ENCODE peak calls at places on chromosome X, in four cellular contexts. R is K562, C is HepG2, I is GM12878. K is an unnamed sample.
A peak's percentile ranks its signal among the peaks of the same experiment; 100 is the strongest.

GRCh38 chrX:108439434-108439883 is at the start of gene COL4A5:
- DNase-seq in R (peak; percentile 70), C (peak; percentile 84), I (no peak), K (peak; percentile 85)

GRCh38 chrX:134836497-134836968 is 154.3 kb upstream of the SMIM10 start:
- DNase-seq in R (peak; percentile 38), C (no peak), I (no peak), K (no peak)

GRCh38 chrX:150983526-150984163 is 510 bp downstream of the HMGB3 start:
- DNase-seq in C (no peak), I (no peak), R (peak; percentile 13), K (no peak)

GRCh38 chrX:44415639-44416386 is 72.3 kb upstream of the EFHC2 start:
- DNase-seq in I (no peak), R (no peak), C (no peak), K (no peak)

GRCh38 chrX:109826954-109827708 is 94.1 kb upstream of the ACSL4 start:
- DNase-seq in R (no peak), C (peak; percentile 72), I (no peak), K (peak; percentile 3)

GRCh38 chrX:15769300-15769954 is 20.9 kb upstream of the ZRSR2 start:
- DNase-seq in R (no peak), I (no peak), C (no peak), K (peak; percentile 39)

GRCh38 chrX:2913118-2913517 is 16.0 kb downstream of the ARSD start:
- DNase-seq in R (no peak), C (no peak), I (no peak), K (no peak)

GRCh38 chrX:17590892-17591740 is 146.2 kb upstream of the SCML1 start:
- DNase-seq in I (no peak), R (peak; percentile 31), C (peak; percentile 3), K (peak; percentile 68)

GRCh38 chrX:112043997-112044396 is 38.6 kb downstream of the TRPC5 start:
- DNase-seq in R (no peak), C (no peak), I (no peak), K (peak; percentile 41)

GRCh38 chrX:19650996-19651395 is 135.7 kb upstream of the MAP3K15 start:
- DNase-seq in R (no peak), C (no peak), I (no peak), K (peak; percentile 1)

GRCh38 chrX:8743126-8743732 is 11.3 kb upstream of the ANOS1 start:
- DNase-seq in C (peak; percentile 17), I (no peak), R (peak; percentile 40), K (peak; percentile 69)

GRCh38 chrX:14922437-14922836 is 49.2 kb downstream of the MOSPD2 start:
- DNase-seq in C (no peak), I (no peak), R (no peak), K (no peak)

GRCh38 chrX:136021903-136022302 is 36.7 kb downstream of the SLC9A6 start:
- DNase-seq in C (no peak), I (no peak), R (no peak), K (no peak)

GRCh38 chrX:107684956-107685385 is 56.7 kb downstream of the PRPS1 start:
- DNase-seq in C (no peak), R (peak; percentile 79), I (no peak), K (peak; percentile 36)

GRCh38 chrX:55521687-55522086 is 32.0 kb upstream of the USP51 start:
- DNase-seq in C (no peak), R (no peak), I (no peak), K (no peak)

GRCh38 chrX:8404443-8404842 is 60.2 kb upstream of the VCX3B start:
- DNase-seq in I (no peak), R (no peak), C (no peak), K (no peak)

GRCh38 chrX:47239199-47239598 is 6.4 kb downstream of the USP11 start:
- DNase-seq in C (no peak), I (no peak), R (no peak), K (no peak)

GRCh38 chrX:53018627-53019026 is 30.0 kb upstream of the GPR173 start:
- DNase-seq in C (peak; percentile 3), I (no peak), R (no peak), K (peak; percentile 66)

GRCh38 chrX:35380808-35381700 is 417.1 kb upstream of the MAGEB16 start:
- DNase-seq in R (no peak), C (peak; percentile 0), I (peak; percentile 23), K (peak; percentile 53)

GRCh38 chrX:150880808-150881165 is 17.7 kb downstream of the CD99L2 start:
- DNase-seq in C (no peak), R (no peak), I (no peak), K (no peak)

GRCh38 chrX:108270739-108271396 is 167.4 kb downstream of the COL4A6 start:
- DNase-seq in I (no peak), R (no peak), C (no peak), K (no peak)

GRCh38 chrX:8738588-8739189 is 6.8 kb upstream of the ANOS1 start:
- DNase-seq in I (no peak), R (peak; percentile 8), C (peak; percentile 11), K (peak; percentile 72)

GRCh38 chrX:130772313-130773140 is 130.5 kb downstream of the ENOX2 start:
- DNase-seq in C (peak; percentile 0), R (peak; percentile 16), I (no peak), K (no peak)

GRCh38 chrX:16711219-16712115 is 1.0 kb downstream of the CTPS2 start:
- DNase-seq in R (peak; percentile 46), I (no peak), C (peak; percentile 21), K (peak; percentile 35)

GRCh38 chrX:124455966-124456365 is 109.6 kb downstream of the SH2D1A start:
- DNase-seq in I (no peak), C (no peak), R (no peak), K (no peak)

GRCh38 chrX:67613366-67613765 is 69.5 kb downstream of the AR start:
- DNase-seq in R (no peak), C (no peak), I (no peak), K (no peak)

GRCh38 chrX:133838761-133839676 is 146.4 kb downstream of the GPC3 start:
- DNase-seq in C (no peak), R (peak; percentile 27), I (no peak), K (peak; percentile 76)

GRCh38 chrX:138859421-138859820 is 147.9 kb upstream of the FGF13 start:
- DNase-seq in C (no peak), I (no peak), R (no peak), K (no peak)

GRCh38 chrX:44456685-44457084 is 86.0 kb downstream of the FUNDC1 start:
- DNase-seq in I (no peak), C (no peak), R (no peak), K (no peak)

GRCh38 chrX:129654652-129655546 is at the start of gene APLN:
- DNase-seq in C (no peak), R (no peak), I (no peak), K (peak; percentile 56)

GRCh38 chrX:14489437-14489836 is 39.9 kb upstream of the GLRA2 start:
- DNase-seq in R (no peak), C (no peak), I (no peak), K (no peak)

GRCh38 chrX:125005863-125006262 is 313.8 kb upstream of the TEX13C start:
- DNase-seq in R (no peak), I (no peak), C (no peak), K (no peak)

GRCh38 chrX:10901290-10901633 is 209.9 kb upstream of the HCCS start:
- DNase-seq in C (no peak), R (no peak), I (no peak), K (no peak)

GRCh38 chrX:41906515-41907165 is 16.7 kb downstream of the CASK start:
- DNase-seq in C (no peak), R (no peak), I (no peak), K (no peak)

GRCh38 chrX:68634649-68635227 is 12.7 kb upstream of the STARD8 start:
- DNase-seq in R (peak; percentile 1), I (no peak), C (no peak), K (no peak)

GRCh38 chrX:72540318-72540717 is 32.3 kb downstream of the HDAC8 start:
- DNase-seq in R (peak; percentile 13), C (peak; percentile 9), I (no peak), K (peak; percentile 39)

GRCh38 chrX:74133156-74133796 is 170.7 kb upstream of the ZCCHC13 start:
- DNase-seq in I (peak; percentile 19), R (peak; percentile 47), C (peak; percentile 46), K (peak; percentile 81)

DNA sequence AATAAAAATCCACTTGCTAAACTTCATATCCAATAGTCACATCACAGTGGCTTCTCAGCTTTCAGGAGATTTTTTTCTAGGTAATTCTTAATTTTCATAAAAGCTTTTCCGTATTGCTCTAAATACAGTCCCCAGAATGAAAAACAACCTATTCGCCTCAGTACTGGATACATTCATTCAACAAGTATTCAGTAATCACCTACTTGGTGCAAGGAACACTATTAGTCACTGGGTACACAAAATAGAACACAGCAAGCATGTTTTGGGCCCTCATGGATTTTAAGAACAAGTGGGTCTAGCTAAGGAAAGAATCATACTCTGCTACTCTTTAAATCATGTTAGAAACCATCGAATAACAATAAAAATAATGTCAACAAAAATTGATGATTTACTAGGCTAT is 2.8 kb upstream of the BEX3 start:
- DNase-seq in I (no peak), C (no peak), R (no peak), K (no peak)
- TF ChIP-seq POLR2AphosphoS5 in I (no peak), C (no peak), R (no peak), K (no peak)

GRCh38 chrX:153400146-153401132 is 711 bp downstream of the PNMA6E start:
- DNase-seq in C (peak; percentile 29), I (no peak), R (peak; percentile 85), K (peak; percentile 76)
- TF ChIP-seq JUNB in C (no peak), I (no peak), R (no peak), K (no peak)

GRCh38 chrX:40008841-40009461 is 88.8 kb downstream of the BCOR start:
- DNase-seq in I (no peak), R (no peak), C (no peak), K (peak; percentile 52)
- H3K4me2 ChIP-seq in I (peak overlapping the region; percentile 55), R (no peak overlapping the region), C (no peak overlapping the region), K (peak overlapping the region; percentile 81)

GRCh38 chrX:45849261-45849660 is 648.6 kb upstream of the DIPK2B start:
- DNase-seq in C (peak; percentile 61), R (peak; percentile 3), I (no peak), K (peak; percentile 14)

GRCh38 chrX:45851434-45851991 is 650.8 kb upstream of the DIPK2B start:
- DNase-seq in I (no peak), R (no peak), C (no peak), K (peak; percentile 83)

GRCh38 chrX:45850775-45851433 is 650.2 kb upstream of the DIPK2B start:
- DNase-seq in I (no peak), C (peak; percentile 6), R (no peak), K (peak; percentile 19)

GRCh38 chrX:45847966-45848365 is 647.3 kb upstream of the DIPK2B start:
- DNase-seq in R (no peak), I (no peak), C (no peak), K (no peak)

GRCh38 chrX:45850197-45850774 is 649.6 kb upstream of the DIPK2B start:
- DNase-seq in R (no peak), C (no peak), I (no peak), K (peak; percentile 21)
- TF ChIP-seq POLR2AphosphoS5 in R (no peak), C (no peak), I (no peak), K (no peak)

DNA sequence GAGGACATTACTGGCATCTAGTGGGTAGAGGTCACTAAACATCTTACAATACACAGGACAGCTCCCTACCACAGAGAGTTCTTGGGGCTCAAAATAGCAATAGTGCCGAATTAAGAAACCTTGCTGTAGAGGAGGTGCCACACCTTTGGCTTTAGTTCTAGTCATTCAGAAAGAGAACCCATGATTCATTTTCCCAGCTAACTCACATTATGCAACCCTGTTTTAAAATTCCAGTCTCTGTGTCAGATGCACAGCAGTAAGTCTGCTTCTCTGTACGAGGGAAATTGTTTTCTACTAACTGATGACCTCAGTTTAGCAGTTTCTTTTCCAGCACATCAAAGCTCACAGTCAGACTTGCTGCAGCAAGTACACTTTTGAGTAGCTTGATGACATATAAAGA is 487.9 kb upstream of the MAGEB18 start:
- DNase-seq in C (no peak), R (no peak), I (no peak), K (no peak)
- TF ChIP-seq JUNB in C (no peak), R (no peak), I (no peak), K (no peak)

K was measured in GM23338.